ENCODE peak calls at places on chromosomes 12 and 14, in ten cellular contexts. C, D, Z, H, J, W, Q, N, R and S are unnamed samples.

GRCh38 chr14:75222208-75222701 is 45.8 kb upstream of the TMED10 start:
- DNase-seq in D (no peak), N (peak), C (no peak), Z (peak), W (peak), Q (no peak), J (peak), H (peak), R (no peak), S (no peak)

GRCh38 chr12:5022465-5023061 is 21.1 kb upstream of the KCNA5 start:
- DNase-seq in D (no peak), W (peak), Z (no peak), H (peak), J (peak), C (peak), R (peak), Q (peak), N (peak), S (peak)

GRCh38 chr12:85557850-85558249 is 277.8 kb downstream of the ALX1 start:
- DNase-seq in R (no peak), H (no peak), J (no peak), W (no peak), Q (no peak), Z (no peak), D (no peak), C (no peak), N (no peak), S (no peak)

GRCh38 chr14:35992816-35993511 is 166.8 kb downstream of the BRMS1L start:
- DNase-seq in W (no peak), Q (no peak), D (no peak), R (no peak), J (no peak), H (no peak), N (no peak), Z (no peak), C (no peak), S (no peak)

GRCh38 chr14:33369972-33370371 is 431.3 kb downstream of the NPAS3 start:
- DNase-seq in W (no peak), C (no peak), N (peak), Z (no peak), H (no peak), J (no peak), D (no peak), R (no peak), Q (no peak), S (no peak)

GRCh38 chr14:49679271-49679670 is 8.7 kb downstream of the POLE2 start:
- DNase-seq in C (no peak), R (no peak), J (peak), Q (no peak), D (no peak), Z (no peak), N (no peak), H (no peak), W (no peak), S (no peak)

GRCh38 chr12:87428701-87429277 is 600.4 kb downstream of the C12orf50 start:
- DNase-seq in N (no peak), W (no peak), C (no peak), R (no peak), J (peak), Q (no peak), Z (no peak), D (no peak), H (peak), S (no peak)

GRCh38 chr12:92608418-92609091 is 94.2 kb upstream of the PLEKHG7 start:
- DNase-seq in H (peak), C (no peak), Z (no peak), J (peak), W (no peak), N (no peak), R (no peak), Q (no peak), D (no peak), S (no peak)

GRCh38 chr12:6135071-6135470 is 10.6 kb upstream of the VWF start:
- DNase-seq in W (no peak), J (no peak), N (no peak), C (no peak), D (no peak), H (peak), R (no peak), Q (no peak), Z (no peak), S (no peak)

GRCh38 chr12:26198742-26199141 is 3.4 kb downstream of the SSPN start:
- DNase-seq in H (peak), Z (no peak), J (peak), W (no peak), Q (no peak), R (no peak), D (no peak), C (no peak), N (no peak), S (no peak)

GRCh38 chr14:22848391-22849164 is 12.2 kb downstream of the MMP14 start:
- DNase-seq in Z (peak), R (peak), H (peak), J (peak), Q (no peak), D (no peak), W (peak), N (no peak), C (no peak), S (no peak)

GRCh38 chr12:24795699-24796385 is 153.1 kb downstream of the BCAT1 start:
- DNase-seq in Z (no peak), D (no peak), H (peak), Q (no peak), W (no peak), R (no peak), J (no peak), C (no peak), N (no peak), S (peak)

GRCh38 chr14:42428996-42429395 is 822.3 kb downstream of the LRFN5 start:
- DNase-seq in J (peak), D (no peak), R (no peak), Q (no peak), C (no peak), W (no peak), N (peak), H (no peak), Z (no peak), S (peak)

GRCh38 chr12:52043386-52044212 is 7.6 kb upstream of the NR4A1 start:
- DNase-seq in Q (peak), N (no peak), R (no peak), H (no peak), D (no peak), J (no peak), Z (no peak), W (peak), C (no peak), S (no peak)

GRCh38 chr12:124261885-124262284 is 33.0 kb upstream of the RFLNA start:
- DNase-seq in R (no peak), C (no peak), W (no peak), Q (no peak), Z (no peak), N (no peak), D (no peak), J (no peak), H (no peak), S (no peak)

GRCh38 chr12:32947203-32947795 is 50.7 kb upstream of the PKP2 start:
- DNase-seq in D (no peak), J (peak), W (no peak), Q (no peak), N (no peak), R (no peak), Z (no peak), H (peak), C (no peak), S (no peak)

GRCh38 chr12:85516667-85517325 is 236.8 kb downstream of the ALX1 start:
- DNase-seq in J (peak), Z (no peak), D (no peak), C (no peak), W (no peak), Q (no peak), R (no peak), N (no peak), H (no peak), S (no peak)

GRCh38 chr12:52839706-52840105 is 5.6 kb upstream of the KRT79 start:
- DNase-seq in J (no peak), Z (no peak), Q (no peak), D (no peak), R (no peak), N (no peak), W (no peak), C (no peak), H (no peak), S (no peak)

GRCh38 chr14:84323450-84323849 is 1206.5 kb upstream of the FLRT2 start:
- DNase-seq in N (no peak), R (no peak), Z (no peak), C (no peak), Q (no peak), W (no peak), J (no peak), D (no peak), H (no peak), S (no peak)

GRCh38 chr12:14777271-14777670 is 26.0 kb downstream of the WBP11 start:
- DNase-seq in R (no peak), Z (no peak), D (no peak), H (no peak), C (no peak), Q (peak), J (peak), N (no peak), W (no peak), S (no peak)

GRCh38 chr12:131025939-131026702 is 72.4 kb downstream of the ADGRD1 start:
- DNase-seq in Q (no peak), N (no peak), C (no peak), D (no peak), J (no peak), H (no peak), W (no peak), Z (no peak), R (no peak), S (no peak)

GRCh38 chr12:124293286-124294003 is 1.4 kb upstream of the RFLNA start:
- DNase-seq in R (no peak), N (no peak), J (no peak), C (no peak), W (no peak), D (no peak), Z (no peak), H (no peak), Q (no peak), S (no peak)

GRCh38 chr14:91358654-91359210 is 58.9 kb downstream of the CCDC88C start:
- DNase-seq in J (peak), R (no peak), D (no peak), Z (no peak), W (no peak), N (no peak), Q (no peak), C (no peak), H (no peak), S (no peak)

GRCh38 chr12:128810182-128811127 is 13.3 kb downstream of the SLC15A4 start:
- DNase-seq in H (no peak), C (no peak), W (peak), R (no peak), J (no peak), Z (no peak), N (peak), Q (no peak), D (no peak), S (peak)

GRCh38 chr12:75658826-75659823 is 147.7 kb upstream of the KRR1 start:
- DNase-seq in D (no peak), N (no peak), J (peak), Z (no peak), C (no peak), Q (no peak), W (no peak), R (no peak), H (peak), S (peak)

GRCh38 chr14:46818147-46818546 is 166.6 kb upstream of the RPL10L start:
- DNase-seq in D (no peak), R (no peak), C (no peak), Z (no peak), Q (no peak), H (no peak), J (no peak), N (no peak), W (no peak), S (no peak)

GRCh38 chr14:86915416-86915815 is 1077.6 kb downstream of the GALC start:
- DNase-seq in J (no peak), N (no peak), R (no peak), Z (no peak), W (no peak), Q (no peak), D (no peak), C (no peak), H (peak), S (no peak)

GRCh38 chr12:131506426-131506825 is 204.5 kb upstream of the SFSWAP start:
- DNase-seq in Z (no peak), N (no peak), J (no peak), Q (no peak), R (no peak), H (no peak), W (no peak), D (no peak), C (no peak), S (no peak)

GRCh38 chr14:101876539-101876938 is 87.8 kb upstream of the DYNC1H1 start:
- DNase-seq in N (peak), C (no peak), Q (peak), H (peak), D (peak), Z (peak), R (no peak), W (peak), J (no peak), S (peak)

GRCh38 chr12:91986084-91986483 is 159.6 kb downstream of the BTG1 start:
- DNase-seq in Z (no peak), D (no peak), C (no peak), H (no peak), J (peak), W (no peak), R (no peak), Q (no peak), N (no peak), S (no peak)

GRCh38 chr14:38646391-38646790 is 390.5 kb upstream of the CLEC14A start:
- DNase-seq in C (no peak), R (no peak), W (no peak), Q (no peak), H (no peak), D (no peak), J (no peak), N (no peak), Z (no peak), S (no peak)

GRCh38 chr12:26514364-26514763 is 318.6 kb downstream of the ITPR2 start:
- DNase-seq in D (no peak), Z (no peak), R (no peak), C (no peak), N (no peak), J (no peak), W (no peak), H (no peak), Q (no peak), S (no peak)

GRCh38 chr12:33663000-33663654 is 223.5 kb upstream of the SYT10 start:
- DNase-seq in Z (no peak), R (no peak), C (no peak), Q (no peak), N (no peak), D (no peak), W (no peak), J (no peak), H (no peak), S (no peak)

GRCh38 chr12:131167334-131167733 is 213.6 kb downstream of the ADGRD1 start:
- DNase-seq in C (no peak), Q (no peak), J (peak), N (no peak), D (no peak), Z (no peak), R (no peak), W (no peak), H (no peak), S (no peak)

GRCh38 chr12:9940370-9940769 is 8.2 kb upstream of the CLEC2A start:
- DNase-seq in N (peak), C (no peak), Z (no peak), W (no peak), H (peak), J (no peak), D (no peak), Q (no peak), R (no peak), S (peak)

GRCh38 chr14:78081245-78081644 is 88.9 kb upstream of the NRXN3 start:
- DNase-seq in R (no peak), Q (no peak), N (no peak), H (no peak), C (no peak), W (no peak), J (no peak), D (no peak), Z (no peak), S (no peak)

GRCh38 chr14:40252817-40253447 is 820.7 kb upstream of the FBXO33 start:
- DNase-seq in D (no peak), C (no peak), N (no peak), W (no peak), Q (no peak), H (no peak), Z (no peak), J (no peak), R (no peak), S (no peak)

GRCh38 chr14:30243805-30244204 is 315.2 kb upstream of the G2E3 start:
- DNase-seq in R (no peak), Q (no peak), Z (no peak), W (no peak), J (peak), C (no peak), H (peak), N (no peak), D (no peak), S (no peak)

GRCh38 chr12:116529048-116529447 is 30.1 kb upstream of the MAP1LC3B2 start:
- DNase-seq in C (no peak), R (no peak), D (no peak), Z (no peak), N (no peak), J (no peak), W (no peak), Q (no peak), H (no peak), S (no peak)

GRCh38 chr14:23058654-23059504 is 1.6 kb upstream of the CDH24 start:
- DNase-seq in Q (no peak), Z (no peak), H (no peak), R (no peak), N (no peak), C (no peak), J (no peak), D (no peak), W (no peak), S (no peak)

GRCh38 chr12:49487605-49488004 is 51.2 kb upstream of the KCNH3 start:
- DNase-seq in C (no peak), W (no peak), H (no peak), N (no peak), J (no peak), Z (no peak), D (no peak), R (no peak), Q (no peak), S (no peak)

GRCh38 chr12:49478949-49479664 is 59.7 kb upstream of the KCNH3 start:
- DNase-seq in Z (no peak), H (no peak), W (peak), R (no peak), N (no peak), Q (no peak), D (no peak), J (peak), C (no peak), S (no peak)

GRCh38 chr12:49483621-49484020 is 55.2 kb upstream of the KCNH3 start:
- DNase-seq in Q (no peak), H (peak), R (no peak), N (no peak), Z (no peak), C (no peak), D (no peak), W (no peak), J (peak), S (no peak)

GRCh38 chr12:49482095-49483051 is 56.5 kb upstream of the KCNH3 start:
- DNase-seq in H (no peak), Z (no peak), Q (no peak), D (no peak), R (no peak), W (no peak), C (no peak), N (no peak), J (peak), S (no peak)
- TF ChIP-seq CTCF in H (no peak), Z (no peak), Q (no peak), D (no peak), R (no peak), W (no peak), C (no peak), N (no peak), J (no peak), S (no peak)

GRCh38 chr14:104290756-104291122 is 152.4 kb downstream of the KIF26A start:
- DNase-seq in Z (peak), W (no peak), D (no peak), C (no peak), J (no peak), R (no peak), H (no peak), Q (no peak), N (no peak), S (no peak)
- TF ChIP-seq CTCF in Z (no peak), W (no peak), D (no peak), C (no peak), J (no peak), R (no peak), H (no peak), Q (no peak), N (no peak), S (no peak)

GRCh38 chr12:30882706-30883105 is 43.8 kb upstream of the TSPAN11 start:
- DNase-seq in C (no peak), Q (no peak), J (no peak), Z (no peak), N (no peak), H (peak), W (no peak), R (no peak), D (no peak), S (no peak)
- TF ChIP-seq CTCF in C (no peak), Q (no peak), J (no peak), Z (no peak), N (no peak), H (peak), W (peak), R (no peak), D (no peak), S (no peak)

DNA sequence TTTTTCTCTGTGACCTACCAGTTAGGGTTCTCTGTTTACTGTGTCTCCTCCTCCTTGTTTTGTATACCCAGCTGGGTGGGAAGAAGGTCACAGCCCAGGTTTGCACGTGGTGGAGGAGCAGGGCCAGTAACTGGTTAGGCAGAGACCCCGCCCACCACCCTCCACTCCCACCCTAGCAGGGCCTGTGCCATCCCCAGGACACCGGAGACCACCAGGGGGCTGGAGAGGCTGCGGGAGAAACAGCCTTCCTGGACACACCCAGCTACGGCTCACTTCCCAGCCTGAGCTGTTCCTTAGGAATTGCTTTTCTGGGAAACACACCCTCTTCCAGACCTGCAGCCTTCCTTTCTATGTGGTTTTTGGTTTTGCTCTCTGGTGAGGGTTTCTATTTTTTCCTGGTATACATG is 21.1 kb downstream of the BDKRB2 start:
- DNase-seq in C (no peak), H (no peak), W (peak), N (no peak), R (peak), Q (no peak), D (no peak), J (peak), Z (no peak), S (no peak)
- TF ChIP-seq CTCF in C (peak), H (peak), W (no peak), N (no peak), R (no peak), Q (no peak), D (no peak), J (peak), Z (peak), S (no peak)

GRCh38 chr12:111074559-111074958 is 154.2 kb upstream of the MYL2 start:
- DNase-seq in H (no peak), J (no peak), D (no peak), Z (no peak), Q (peak), R (no peak), W (no peak), C (no peak), N (no peak), S (peak)

GRCh38 chr12:111074965-111075364 is 154.6 kb upstream of the MYL2 start:
- DNase-seq in H (no peak), D (no peak), C (no peak), N (no peak), Q (no peak), J (no peak), Z (no peak), W (no peak), R (no peak), S (no peak)

GRCh38 chr12:111076199-111076598 is 155.8 kb upstream of the MYL2 start:
- DNase-seq in D (no peak), Z (no peak), C (no peak), J (no peak), W (no peak), R (no peak), H (no peak), Q (no peak), N (no peak), S (no peak)

GRCh38 chr12:111078731-111079130 is 158.4 kb upstream of the MYL2 start:
- DNase-seq in R (no peak), Q (no peak), H (no peak), D (no peak), W (no peak), Z (no peak), N (no peak), C (no peak), J (no peak), S (no peak)

GRCh38 chr12:111076611-111077451 is 156.5 kb upstream of the MYL2 start:
- DNase-seq in D (no peak), H (no peak), W (no peak), Z (no peak), N (no peak), C (no peak), Q (peak), J (no peak), R (no peak), S (no peak)
- TF ChIP-seq CTCF in D (no peak), H (no peak), W (no peak), Z (no peak), N (no peak), C (no peak), Q (no peak), J (no peak), R (no peak), S (no peak)